ENCODE peak calls at places on chromosome X, in ten cellular contexts. V is hypothalamus, U is left cardiac atrium, A is transverse colon, Q is AG20443, W is SJSA1, E is breast epithelium, D is NCI-H510A treated with DMSO at 0.1 percent for 48 hours, G is NCI-H1092 treated with DMSO at 0.1 percent for 48 hours, M is GM12892. B is an unnamed sample.

GRCh38 chrX:57918750-57919436 is 8.6 kb upstream of the ZXDA start:
- DNase-seq in V (no peak), U (peak), A (peak), Q (peak), W (no peak), E (no peak), D (no peak), G (peak), M (no peak), B (peak)

GRCh38 chrX:153448556-153449280 is 2.9 kb upstream of the TREX2 start:
- DNase-seq in V (no peak), U (no peak), A (no peak), Q (no peak), W (no peak), E (no peak), D (no peak), G (no peak), M (no peak), B (no peak)

GRCh38 chrX:16185725-16186136 is 18.4 kb downstream of the MAGEB17 start:
- DNase-seq in V (no peak), U (no peak), A (no peak), Q (peak), W (peak), E (no peak), D (no peak), G (peak), M (no peak), B (peak)

GRCh38 chrX:12988797-12989196 is 13.9 kb downstream of the TMSB4X start:
- DNase-seq in V (no peak), U (no peak), A (no peak), Q (peak), W (no peak), E (no peak), D (peak), G (peak), M (no peak), B (peak)

GRCh38 chrX:67622053-67622452 is 78.2 kb downstream of the AR start:
- DNase-seq in V (no peak), U (no peak), A (no peak), Q (no peak), W (no peak), E (no peak), D (no peak), G (no peak), M (no peak), B (no peak)

GRCh38 chrX:139026406-139027200 is 315.1 kb upstream of the FGF13 start:
- DNase-seq in V (no peak), U (no peak), A (no peak), Q (peak), W (no peak), E (no peak), D (no peak), G (no peak), M (no peak), B (peak)

GRCh38 chrX:38275615-38276014 is 51.7 kb downstream of the RPGR start:
- DNase-seq in V (no peak), U (no peak), A (no peak), Q (peak), W (no peak), E (no peak), D (no peak), G (no peak), M (no peak), B (peak)

GRCh38 chrX:155028749-155029360 is 2.2 kb downstream of the FUNDC2 start:
- DNase-seq in V (no peak), U (no peak), A (no peak), Q (no peak), W (no peak), E (no peak), D (no peak), G (no peak), M (no peak), B (peak)

GRCh38 chrX:147900349-147900748 is 11.4 kb upstream of the FMR1 start:
- DNase-seq in V (no peak), U (no peak), A (no peak), Q (no peak), W (no peak), E (no peak), D (no peak), G (no peak), M (no peak), B (no peak)

GRCh38 chrX:6729581-6729980 is 194.7 kb upstream of the VCX3A start:
- DNase-seq in V (no peak), U (no peak), A (no peak), Q (no peak), W (no peak), E (no peak), D (no peak), G (no peak), M (no peak), B (no peak)

GRCh38 chrX:9842541-9842940 is 56.3 kb downstream of the SHROOM2 start:
- DNase-seq in V (no peak), U (no peak), A (peak), Q (no peak), W (no peak), E (no peak), D (no peak), G (no peak), M (no peak), B (peak)

GRCh38 chrX:32985544-32985943 is 225.8 kb downstream of the DMD start:
- DNase-seq in V (no peak), U (no peak), A (no peak), Q (no peak), W (no peak), E (no peak), D (no peak), G (no peak), M (no peak), B (no peak)

GRCh38 chrX:13755254-13755653 is 20.7 kb downstream of the OFD1 start:
- DNase-seq in V (no peak), U (no peak), A (no peak), Q (no peak), W (no peak), E (no peak), D (no peak), G (no peak), M (no peak), B (no peak)

GRCh38 chrX:40058719-40059118 is 39.0 kb downstream of the BCOR start:
- DNase-seq in V (no peak), U (no peak), A (peak), Q (no peak), W (no peak), E (no peak), D (peak), G (peak), M (no peak), B (no peak)